ENCODE peak calls at places on chromosome X, in eight cellular contexts. One of them, this sample, is unnamed.

GRCh38 chrX:72272868-72273267 is 4.2 kb downstream of the RPS4X start:
- DNase-seq in HCT116: no peak
- DNase-seq in thyroid gland: no peak
- DNase-seq in spleen: no peak
- DNase-seq in stomach: no peak
- DNase-seq in right lobe of liver: no peak
- DNase-seq in esophagus muscularis mucosa: no peak
- DNase-seq in tibial nerve: no peak
- DNase-seq in this sample: no peak

GRCh38 chrX:57447856-57448255 is 144.0 kb upstream of the ZXDB start:
- DNase-seq in right lobe of liver: no peak
- DNase-seq in stomach: no peak
- DNase-seq in esophagus muscularis mucosa: no peak
- DNase-seq in thyroid gland: no peak
- DNase-seq in spleen: no peak
- DNase-seq in tibial nerve: no peak
- DNase-seq in HCT116: no peak
- DNase-seq in this sample: no peak

GRCh38 chrX:36642052-36642451 is 366.1 kb upstream of the FAM47C start:
- DNase-seq in HCT116: no peak
- DNase-seq in tibial nerve: no peak
- DNase-seq in spleen: no peak
- DNase-seq in right lobe of liver: no peak
- DNase-seq in esophagus muscularis mucosa: no peak
- DNase-seq in stomach: no peak
- DNase-seq in thyroid gland: no peak
- DNase-seq in this sample: no peak

GRCh38 chrX:31679861-31680260 is 608.0 kb upstream of the FTHL17 start:
- DNase-seq in HCT116: no peak
- DNase-seq in stomach: no peak
- DNase-seq in spleen: no peak
- DNase-seq in right lobe of liver: no peak
- DNase-seq in thyroid gland: no peak
- DNase-seq in tibial nerve: no peak
- DNase-seq in esophagus muscularis mucosa: no peak
- DNase-seq in this sample: no peak

GRCh38 chrX:57595381-57595811 is 3.6 kb downstream of the ZXDB start:
- DNase-seq in HCT116: no peak
- DNase-seq in spleen: no peak
- DNase-seq in thyroid gland: no peak
- DNase-seq in esophagus muscularis mucosa: no peak
- DNase-seq in right lobe of liver: no peak
- DNase-seq in stomach: no peak
- DNase-seq in tibial nerve: no peak
- DNase-seq in this sample: no peak

GRCh38 chrX:100673397-100673953 is 29.5 kb downstream of the SRPX2 start:
- DNase-seq in stomach: no peak
- DNase-seq in HCT116: no peak
- DNase-seq in right lobe of liver: no peak
- DNase-seq in spleen: no peak
- DNase-seq in thyroid gland: no peak
- DNase-seq in tibial nerve: no peak
- DNase-seq in esophagus muscularis mucosa: no peak
- DNase-seq in this sample: no peak

GRCh38 chrX:31038585-31039326 is 33.1 kb downstream of the FTHL17 start:
- DNase-seq in thyroid gland: peak; percentile 4
- DNase-seq in tibial nerve: no peak
- DNase-seq in esophagus muscularis mucosa: no peak
- DNase-seq in stomach: peak; percentile 33
- DNase-seq in spleen: no peak
- DNase-seq in right lobe of liver: no peak
- DNase-seq in HCT116: no peak
- DNase-seq in this sample: no peak

GRCh38 chrX:45621356-45622041 is 420.8 kb upstream of the DIPK2B start:
- DNase-seq in tibial nerve: no peak
- DNase-seq in spleen: no peak
- DNase-seq in HCT116: no peak
- DNase-seq in stomach: no peak
- DNase-seq in esophagus muscularis mucosa: no peak
- DNase-seq in right lobe of liver: no peak
- DNase-seq in thyroid gland: no peak
- DNase-seq in this sample: no peak

GRCh38 chrX:119292445-119292844 is 56.4 kb downstream of the PGRMC1 start:
- DNase-seq in thyroid gland: no peak
- DNase-seq in HCT116: no peak
- DNase-seq in stomach: no peak
- DNase-seq in esophagus muscularis mucosa: no peak
- DNase-seq in spleen: no peak
- DNase-seq in right lobe of liver: no peak
- DNase-seq in tibial nerve: no peak
- DNase-seq in this sample: no peak

DNA sequence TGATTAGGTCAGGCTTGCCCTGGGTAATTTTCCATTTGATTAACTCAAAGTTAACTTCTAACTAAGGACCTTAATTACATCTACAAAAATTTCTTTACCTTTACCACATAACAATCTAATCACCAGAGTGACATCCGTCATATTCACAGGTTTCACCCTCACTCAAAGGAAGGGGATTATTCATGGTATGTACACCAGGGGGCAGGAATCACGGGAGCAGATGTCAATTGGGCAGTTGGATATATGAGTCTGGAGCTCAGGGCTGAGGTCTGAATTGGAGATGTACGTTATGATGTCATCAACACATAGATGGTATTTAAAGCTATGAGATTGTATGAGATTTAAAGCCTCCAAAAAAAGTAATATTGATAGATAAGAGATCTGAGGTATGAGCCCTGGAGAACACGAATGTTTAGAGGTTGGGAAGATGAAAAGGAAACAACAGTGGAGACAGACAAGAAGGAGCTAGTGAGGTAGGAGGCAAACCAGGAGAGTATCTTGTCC is 52.9 kb downstream of the PGRMC1 start:
- DNase-seq in tibial nerve: no peak
- DNase-seq in thyroid gland: no peak
- DNase-seq in right lobe of liver: no peak
- DNase-seq in HCT116: no peak
- DNase-seq in spleen: no peak
- DNase-seq in esophagus muscularis mucosa: no peak
- DNase-seq in stomach: no peak
- DNase-seq in this sample: no peak
- TF ChIP-seq CTCF in tibial nerve: no peak
- TF ChIP-seq CTCF in thyroid gland: no peak
- TF ChIP-seq CTCF in right lobe of liver: no peak
- TF ChIP-seq CTCF in HCT116: no peak
- TF ChIP-seq CTCF in spleen: no peak
- TF ChIP-seq CTCF in esophagus muscularis mucosa: no peak
- TF ChIP-seq CTCF in stomach: no peak
- TF ChIP-seq CTCF in this sample: no peak

DNA sequence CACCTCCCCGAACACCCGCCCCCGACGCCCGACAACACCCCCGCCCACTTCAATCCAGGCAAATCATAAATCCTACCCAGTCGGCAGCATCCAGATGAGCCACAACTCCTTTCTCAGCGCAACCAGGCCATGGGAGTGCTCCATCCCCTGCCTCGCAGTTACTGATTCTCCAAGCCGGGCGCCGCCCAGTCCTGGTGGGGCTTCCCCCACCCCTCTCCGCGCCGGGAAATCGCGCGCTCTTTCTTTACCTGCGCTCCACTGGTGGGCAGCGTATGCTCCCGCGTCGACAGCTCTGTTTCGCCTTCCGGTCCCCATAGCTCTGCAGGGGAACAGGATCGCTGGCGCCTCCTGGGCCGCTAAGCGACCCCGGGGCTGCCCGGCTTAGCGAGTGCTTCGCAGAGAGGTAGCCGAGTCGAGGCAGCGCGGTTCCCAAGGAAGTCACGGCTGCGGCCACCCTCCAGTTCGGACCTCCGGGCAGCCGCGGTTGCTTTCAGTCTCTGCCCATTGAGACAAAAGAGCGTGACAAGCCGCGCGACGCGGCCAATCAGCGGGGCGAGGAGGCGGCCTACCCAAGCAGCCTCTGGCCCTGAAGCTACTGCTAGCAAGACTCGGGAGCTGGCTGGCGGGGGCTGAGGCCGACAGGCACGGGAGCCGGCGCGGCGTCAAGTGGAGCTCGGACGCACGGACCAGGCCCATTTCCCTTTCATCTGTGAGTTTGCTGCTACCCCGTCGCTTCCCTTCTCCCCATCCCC is 43.7 kb upstream of the TMSB15B start:
- DNase-seq in HCT116: no peak
- DNase-seq in right lobe of liver: peak; percentile 49
- DNase-seq in spleen: peak; percentile 89
- DNase-seq in tibial nerve: peak; percentile 32
- DNase-seq in stomach: peak; percentile 68
- DNase-seq in esophagus muscularis mucosa: no peak
- DNase-seq in thyroid gland: peak; percentile 38
- DNase-seq in this sample: peak; percentile 80
- H3K27ac ChIP-seq in HCT116: peak overlapping the region; percentile 43
- H3K27ac ChIP-seq in right lobe of liver: no peak overlapping the region
- H3K27ac ChIP-seq in spleen: peak overlapping the region; percentile 32
- H3K27ac ChIP-seq in tibial nerve: peak overlapping the region; percentile 85
- H3K27ac ChIP-seq in stomach: peak overlapping the region; percentile 84
- H3K27ac ChIP-seq in esophagus muscularis mucosa: peak overlapping the region; percentile 89
- H3K27ac ChIP-seq in thyroid gland: no peak overlapping the region
- H3K27ac ChIP-seq in this sample: peak overlapping the region; percentile 76

GRCh38 chrX:135977611-135978010 is 3.8 kb upstream of the MMGT1 start:
- DNase-seq in spleen: no peak
- DNase-seq in thyroid gland: no peak
- DNase-seq in esophagus muscularis mucosa: no peak
- DNase-seq in stomach: no peak
- DNase-seq in HCT116: no peak
- DNase-seq in right lobe of liver: no peak
- DNase-seq in tibial nerve: no peak
- DNase-seq in this sample: no peak

GRCh38 chrX:135973025-135973547 is 702 bp downstream of the MMGT1 start:
- DNase-seq in esophagus muscularis mucosa: no peak
- DNase-seq in stomach: no peak
- DNase-seq in tibial nerve: no peak
- DNase-seq in thyroid gland: peak; percentile 5
- DNase-seq in HCT116: no peak
- DNase-seq in spleen: no peak
- DNase-seq in right lobe of liver: no peak
- DNase-seq in this sample: no peak

GRCh38 chrX:135974279-135974856 is 580 bp upstream of the MMGT1 start:
- DNase-seq in esophagus muscularis mucosa: peak; percentile 93
- DNase-seq in spleen: peak; percentile 89
- DNase-seq in right lobe of liver: peak; percentile 86
- DNase-seq in thyroid gland: peak; percentile 73
- DNase-seq in stomach: peak; percentile 75
- DNase-seq in tibial nerve: peak; percentile 61
- DNase-seq in HCT116: peak; percentile 36
- DNase-seq in this sample: peak; percentile 84

GRCh38 chrX:135975421-135975820 is 1.6 kb upstream of the MMGT1 start:
- DNase-seq in tibial nerve: no peak
- DNase-seq in spleen: no peak
- DNase-seq in thyroid gland: no peak
- DNase-seq in HCT116: no peak
- DNase-seq in right lobe of liver: no peak
- DNase-seq in stomach: no peak
- DNase-seq in esophagus muscularis mucosa: no peak
- DNase-seq in this sample: no peak

DNA sequence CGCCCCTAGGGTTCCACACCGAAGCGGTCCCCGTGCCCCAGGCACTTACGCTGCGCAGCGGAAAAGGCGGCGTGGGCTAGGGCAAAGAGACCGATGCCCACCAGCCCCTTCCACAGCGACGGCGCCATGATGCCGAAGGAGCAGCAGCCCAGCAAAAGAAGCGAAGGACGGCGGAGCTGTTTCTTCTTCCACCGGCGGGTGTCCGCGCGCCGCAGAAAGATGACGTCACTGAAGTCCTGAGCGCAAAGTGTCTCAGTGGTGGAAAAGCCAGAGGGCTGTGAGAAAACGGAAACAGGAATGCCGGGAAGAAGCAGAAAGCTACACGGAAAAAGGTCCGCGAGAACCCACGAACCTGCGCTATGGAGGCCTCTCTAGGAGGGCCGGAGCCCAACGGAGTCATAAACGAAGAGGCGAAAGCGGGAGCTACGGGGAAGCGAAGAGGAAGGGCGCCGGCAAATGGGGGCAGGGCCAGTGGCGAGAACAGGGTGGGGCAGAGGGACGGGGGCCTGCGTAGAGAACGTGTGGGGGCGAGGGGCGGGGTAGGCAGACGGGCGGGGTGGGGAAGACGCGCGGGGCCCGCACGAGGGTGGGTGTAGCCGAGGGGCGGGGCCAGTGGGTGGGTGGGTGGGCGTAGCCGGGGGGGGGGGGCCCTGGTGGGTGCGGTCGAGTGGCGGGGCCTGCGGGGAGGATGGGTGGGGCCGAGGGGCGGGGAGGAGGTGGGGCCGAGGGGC is at the start of gene MMGT1:
- DNase-seq in right lobe of liver: peak; percentile 87
- DNase-seq in spleen: peak; percentile 95
- DNase-seq in stomach: peak; percentile 80
- DNase-seq in esophagus muscularis mucosa: peak; percentile 95
- DNase-seq in tibial nerve: peak; percentile 64
- DNase-seq in thyroid gland: peak; percentile 81
- DNase-seq in HCT116: peak; percentile 59
- DNase-seq in this sample: peak; percentile 92
- TF ChIP-seq POLR2A in right lobe of liver: peak; percentile 24
- TF ChIP-seq POLR2A in spleen: no peak
- TF ChIP-seq POLR2A in stomach: no peak
- TF ChIP-seq POLR2A in esophagus muscularis mucosa: no peak
- TF ChIP-seq POLR2A in tibial nerve: peak; percentile 10
- TF ChIP-seq POLR2A in thyroid gland: peak; percentile 50
- TF ChIP-seq POLR2A in HCT116: no peak
- TF ChIP-seq POLR2A in this sample: no peak

GRCh38 chrX:63115196-63115595 is 235.9 kb downstream of the SPIN4 start:
- DNase-seq in tibial nerve: no peak
- DNase-seq in esophagus muscularis mucosa: no peak
- DNase-seq in spleen: no peak
- DNase-seq in stomach: no peak
- DNase-seq in HCT116: no peak
- DNase-seq in right lobe of liver: no peak
- DNase-seq in thyroid gland: no peak
- DNase-seq in this sample: no peak
- TF ChIP-seq CTCF in tibial nerve: no peak
- TF ChIP-seq CTCF in esophagus muscularis mucosa: no peak
- TF ChIP-seq CTCF in spleen: no peak
- TF ChIP-seq CTCF in stomach: no peak
- TF ChIP-seq CTCF in HCT116: no peak
- TF ChIP-seq CTCF in right lobe of liver: no peak
- TF ChIP-seq CTCF in thyroid gland: no peak
- TF ChIP-seq CTCF in this sample: no peak

GRCh38 chrX:148741441-148741840 is 241.0 kb downstream of the AFF2 start:
- DNase-seq in stomach: no peak
- DNase-seq in HCT116: no peak
- DNase-seq in thyroid gland: no peak
- DNase-seq in tibial nerve: no peak
- DNase-seq in right lobe of liver: no peak
- DNase-seq in esophagus muscularis mucosa: no peak
- DNase-seq in spleen: no peak
- DNase-seq in this sample: no peak
- H3K27ac ChIP-seq in stomach: no peak overlapping the region
- H3K27ac ChIP-seq in HCT116: no peak overlapping the region
- H3K27ac ChIP-seq in thyroid gland: no peak overlapping the region
- H3K27ac ChIP-seq in tibial nerve: no peak overlapping the region
- H3K27ac ChIP-seq in right lobe of liver: no peak overlapping the region
- H3K27ac ChIP-seq in esophagus muscularis mucosa: no peak overlapping the region
- H3K27ac ChIP-seq in spleen: no peak overlapping the region
- H3K27ac ChIP-seq in this sample: no peak overlapping the region

This sample was measured in Peyer's patch.